ENCODE peak calls at places on chromosome 10, in eight cellular contexts. F is cardiac muscle cell, D is NCI-H1092, A is bronchial epithelial cell, Q is T-helper 1 cell, G is globus pallidus, K is osteocyte, B is non-pigmented ciliary epithelial cell. T is an unnamed sample.

GRCh38 chr10:101224060-101224909 is 5.0 kb downstream of the LBX1 start:
- DNase-seq in D (no peak), K (no peak), F (no peak), G (no peak), B (no peak), Q (no peak), A (no peak), T (no peak)

GRCh38 chr10:80357000-80357803 is 621 bp downstream of the DYDC2 start:
- DNase-seq in F (peak), Q (no peak), K (no peak), B (no peak), D (peak), A (no peak), G (no peak), T (no peak)

GRCh38 chr10:7412482-7413251 is 1.8 kb upstream of the SFMBT2 start:
- DNase-seq in D (no peak), A (no peak), G (peak), F (no peak), K (no peak), Q (no peak), B (no peak), T (peak)

GRCh38 chr10:117590516-117590915 is 48.0 kb downstream of the EMX2 start:
- DNase-seq in B (no peak), D (no peak), G (no peak), F (no peak), Q (no peak), A (no peak), K (no peak), T (no peak)

GRCh38 chr10:104345512-104345911 is 7.2 kb upstream of the ITPRIP start:
- DNase-seq in B (no peak), A (no peak), F (no peak), D (no peak), G (no peak), K (no peak), Q (no peak), T (no peak)

GRCh38 chr10:6593140-6593740 is 13.2 kb upstream of the PRKCQ start:
- DNase-seq in F (no peak), K (no peak), B (no peak), A (peak), Q (no peak), G (no peak), D (no peak), T (no peak)

GRCh38 chr10:133159611-133159949 is 439 bp upstream of the KNDC1 start:
- DNase-seq in G (no peak), Q (no peak), F (no peak), B (no peak), K (no peak), D (no peak), A (no peak), T (no peak)

GRCh38 chr10:33365314-33365713 is 30.8 kb upstream of the NRP1 start:
- DNase-seq in F (peak), B (no peak), D (no peak), Q (no peak), G (no peak), K (no peak), A (no peak), T (no peak)

GRCh38 chr10:132001238-132001977 is 19.7 kb upstream of the BNIP3 start:
- DNase-seq in A (peak), F (peak), Q (no peak), B (no peak), D (no peak), K (no peak), G (no peak), T (peak)